ENCODE peak calls at places on chromosomes 13 and 19, in six cellular contexts. One of them, this sample, is unnamed.

GRCh38 chr19:33396701-33397535 is 23.4 kb downstream of the CEBPG start:
- DNase-seq in A549: no peak
- DNase-seq in endothelial cell of umbilical vein: peak; percentile 28
- DNase-seq in GM12878: no peak
- DNase-seq in HepG2: peak; percentile 95
- DNase-seq in K562: no peak
- DNase-seq in this sample: no peak

GRCh38 chr13:40692946-40693345 is 26.5 kb upstream of the FOXO1 start:
- DNase-seq in A549: no peak
- DNase-seq in GM12878: peak; percentile 56
- DNase-seq in endothelial cell of umbilical vein: peak; percentile 15
- DNase-seq in HepG2: no peak
- DNase-seq in K562: no peak
- DNase-seq in this sample: no peak

GRCh38 chr19:47719047-47719885 is 6.0 kb downstream of the EHD2 start:
- DNase-seq in A549: peak; percentile 91
- DNase-seq in endothelial cell of umbilical vein: peak; percentile 70
- DNase-seq in K562: no peak
- DNase-seq in GM12878: no peak
- DNase-seq in HepG2: peak; percentile 44
- DNase-seq in this sample: peak; percentile 22

GRCh38 chr19:28556371-28556770 is 656.6 kb downstream of the UQCRFS1 start:
- DNase-seq in HepG2: no peak
- DNase-seq in GM12878: no peak
- DNase-seq in endothelial cell of umbilical vein: no peak
- DNase-seq in K562: no peak
- DNase-seq in A549: no peak
- DNase-seq in this sample: no peak

GRCh38 chr19:10158071-10158470 is 36.7 kb downstream of the DNMT1 start:
- DNase-seq in endothelial cell of umbilical vein: no peak
- DNase-seq in GM12878: no peak
- DNase-seq in K562: no peak
- DNase-seq in A549: no peak
- DNase-seq in HepG2: no peak
- DNase-seq in this sample: no peak

GRCh38 chr19:20182232-20182785 is 15.3 kb downstream of the ZNF486 start:
- DNase-seq in endothelial cell of umbilical vein: no peak
- DNase-seq in GM12878: no peak
- DNase-seq in HepG2: no peak
- DNase-seq in A549: no peak
- DNase-seq in K562: no peak
- DNase-seq in this sample: no peak

GRCh38 chr13:21986602-21987001 is 315.7 kb downstream of the FGF9 start:
- DNase-seq in K562: no peak
- DNase-seq in endothelial cell of umbilical vein: no peak
- DNase-seq in HepG2: no peak
- DNase-seq in A549: no peak
- DNase-seq in GM12878: no peak
- DNase-seq in this sample: no peak

GRCh38 chr13:36297600-36298338 is at the start of gene CCDC169:
- DNase-seq in K562: peak; percentile 84
- DNase-seq in A549: peak; percentile 42
- DNase-seq in HepG2: peak; percentile 5
- DNase-seq in GM12878: no peak
- DNase-seq in endothelial cell of umbilical vein: peak; percentile 85
- DNase-seq in this sample: peak; percentile 91

GRCh38 chr13:108586826-108587225 is 42.6 kb upstream of the MYO16 start:
- DNase-seq in GM12878: no peak
- DNase-seq in HepG2: no peak
- DNase-seq in A549: no peak
- DNase-seq in endothelial cell of umbilical vein: no peak
- DNase-seq in K562: no peak
- DNase-seq in this sample: no peak

GRCh38 chr13:40383132-40383531 is 283.3 kb downstream of the FOXO1 start:
- DNase-seq in GM12878: no peak
- DNase-seq in HepG2: peak; percentile 13
- DNase-seq in endothelial cell of umbilical vein: no peak
- DNase-seq in K562: no peak
- DNase-seq in A549: no peak
- DNase-seq in this sample: no peak

GRCh38 chr13:112056739-112057433 is 10.1 kb upstream of the SOX1 start:
- DNase-seq in endothelial cell of umbilical vein: no peak
- DNase-seq in HepG2: no peak
- DNase-seq in K562: no peak
- DNase-seq in GM12878: no peak
- DNase-seq in A549: no peak
- DNase-seq in this sample: no peak

GRCh38 chr19:11693505-11694499 is 44.9 kb downstream of the ZNF823 start:
- DNase-seq in A549: no peak
- DNase-seq in endothelial cell of umbilical vein: no peak
- DNase-seq in HepG2: peak; percentile 85
- DNase-seq in GM12878: no peak
- DNase-seq in K562: peak; percentile 64
- DNase-seq in this sample: peak; percentile 61

GRCh38 chr13:40992678-40993077 is 26.4 kb downstream of the ELF1 start:
- DNase-seq in HepG2: no peak
- DNase-seq in K562: no peak
- DNase-seq in A549: no peak
- DNase-seq in GM12878: no peak
- DNase-seq in endothelial cell of umbilical vein: peak; percentile 28
- DNase-seq in this sample: no peak

GRCh38 chr13:77502104-77502720 is 33.3 kb upstream of the SCEL start:
- DNase-seq in HepG2: no peak
- DNase-seq in K562: no peak
- DNase-seq in GM12878: no peak
- DNase-seq in endothelial cell of umbilical vein: no peak
- DNase-seq in A549: no peak
- DNase-seq in this sample: no peak

GRCh38 chr13:113495494-113496251 is 5.2 kb upstream of the DCUN1D2 start:
- DNase-seq in HepG2: no peak
- DNase-seq in A549: no peak
- DNase-seq in GM12878: no peak
- DNase-seq in endothelial cell of umbilical vein: peak; percentile 24
- DNase-seq in K562: no peak
- DNase-seq in this sample: no peak

GRCh38 chr19:16445238-16446107 is 26.3 kb downstream of the EPS15L1 start:
- DNase-seq in endothelial cell of umbilical vein: no peak
- DNase-seq in K562: no peak
- DNase-seq in A549: no peak
- DNase-seq in GM12878: peak; percentile 90
- DNase-seq in HepG2: peak; percentile 32
- DNase-seq in this sample: peak; percentile 86

GRCh38 chr19:13887039-13887438 is 10.1 kb downstream of the NANOS3 start:
- DNase-seq in K562: peak; percentile 29
- DNase-seq in HepG2: no peak
- DNase-seq in GM12878: no peak
- DNase-seq in A549: no peak
- DNase-seq in endothelial cell of umbilical vein: no peak
- DNase-seq in this sample: peak; percentile 74

GRCh38 chr13:24178847-24179845 is 18.6 kb downstream of the SPATA13 start:
- DNase-seq in endothelial cell of umbilical vein: peak; percentile 63
- DNase-seq in GM12878: no peak
- DNase-seq in HepG2: no peak
- DNase-seq in K562: no peak
- DNase-seq in A549: no peak
- DNase-seq in this sample: no peak

GRCh38 chr13:110326263-110326904 is 19.3 kb downstream of the COL4A2 start:
- DNase-seq in GM12878: no peak
- DNase-seq in HepG2: no peak
- DNase-seq in K562: no peak
- DNase-seq in endothelial cell of umbilical vein: no peak
- DNase-seq in A549: no peak
- DNase-seq in this sample: no peak

GRCh38 chr13:97068146-97068545 is 73.9 kb upstream of the OXGR1 start:
- DNase-seq in endothelial cell of umbilical vein: peak; percentile 8
- DNase-seq in GM12878: no peak
- DNase-seq in A549: no peak
- DNase-seq in K562: no peak
- DNase-seq in HepG2: no peak
- DNase-seq in this sample: no peak

GRCh38 chr13:99564389-99564788 is 63.1 kb downstream of the TM9SF2 start:
- DNase-seq in endothelial cell of umbilical vein: no peak
- DNase-seq in GM12878: no peak
- DNase-seq in K562: no peak
- DNase-seq in HepG2: no peak
- DNase-seq in A549: no peak
- DNase-seq in this sample: no peak

GRCh38 chr13:73481877-73482445 is 423.2 kb downstream of the KLF5 start:
- DNase-seq in endothelial cell of umbilical vein: no peak
- DNase-seq in HepG2: no peak
- DNase-seq in GM12878: no peak
- DNase-seq in K562: no peak
- DNase-seq in A549: no peak
- DNase-seq in this sample: no peak

GRCh38 chr19:47813304-47813994 is 8.3 kb upstream of the CRX start:
- DNase-seq in A549: peak; percentile 85
- DNase-seq in K562: peak; percentile 91
- DNase-seq in HepG2: peak; percentile 58
- DNase-seq in GM12878: no peak
- DNase-seq in endothelial cell of umbilical vein: peak; percentile 35
- DNase-seq in this sample: peak; percentile 93

GRCh38 chr13:114073881-114074551 is 58.4 kb downstream of the RASA3 start:
- DNase-seq in GM12878: no peak
- DNase-seq in endothelial cell of umbilical vein: no peak
- DNase-seq in HepG2: no peak
- DNase-seq in K562: no peak
- DNase-seq in A549: no peak
- DNase-seq in this sample: no peak

GRCh38 chr19:4062576-4063368 is 3.9 kb downstream of the ZBTB7A start:
- DNase-seq in A549: no peak
- DNase-seq in GM12878: no peak
- DNase-seq in endothelial cell of umbilical vein: no peak
- DNase-seq in HepG2: no peak
- DNase-seq in K562: no peak
- DNase-seq in this sample: no peak
- H3K4me3 ChIP-seq in A549: peak overlapping the region; percentile 96
- H3K4me3 ChIP-seq in GM12878: peak overlapping the region; percentile 84
- H3K4me3 ChIP-seq in endothelial cell of umbilical vein: no peak overlapping the region
- H3K4me3 ChIP-seq in HepG2: no peak overlapping the region
- H3K4me3 ChIP-seq in K562: peak overlapping the region; percentile 95
- H3K4me3 ChIP-seq in this sample: no peak overlapping the region

GRCh38 chr19:38262585-38263268 is 1.6 kb upstream of the SPINT2 start:
- DNase-seq in K562: no peak
- DNase-seq in GM12878: no peak
- DNase-seq in endothelial cell of umbilical vein: no peak
- DNase-seq in A549: no peak
- DNase-seq in HepG2: no peak
- DNase-seq in this sample: no peak

GRCh38 chr19:38263696-38264485 is 482 bp upstream of the SPINT2 start:
- DNase-seq in HepG2: peak; percentile 35
- DNase-seq in endothelial cell of umbilical vein: no peak
- DNase-seq in GM12878: no peak
- DNase-seq in K562: no peak
- DNase-seq in A549: peak; percentile 87
- DNase-seq in this sample: no peak

GRCh38 chr19:38265213-38265861 is 964 bp downstream of the SPINT2 start:
- DNase-seq in HepG2: no peak
- DNase-seq in K562: no peak
- DNase-seq in endothelial cell of umbilical vein: no peak
- DNase-seq in A549: peak; percentile 87
- DNase-seq in GM12878: no peak
- DNase-seq in this sample: no peak

GRCh38 chr19:38266070-38266469 is 1.7 kb downstream of the SPINT2 start:
- DNase-seq in GM12878: no peak
- DNase-seq in HepG2: no peak
- DNase-seq in K562: no peak
- DNase-seq in A549: no peak
- DNase-seq in endothelial cell of umbilical vein: no peak
- DNase-seq in this sample: no peak

DNA sequence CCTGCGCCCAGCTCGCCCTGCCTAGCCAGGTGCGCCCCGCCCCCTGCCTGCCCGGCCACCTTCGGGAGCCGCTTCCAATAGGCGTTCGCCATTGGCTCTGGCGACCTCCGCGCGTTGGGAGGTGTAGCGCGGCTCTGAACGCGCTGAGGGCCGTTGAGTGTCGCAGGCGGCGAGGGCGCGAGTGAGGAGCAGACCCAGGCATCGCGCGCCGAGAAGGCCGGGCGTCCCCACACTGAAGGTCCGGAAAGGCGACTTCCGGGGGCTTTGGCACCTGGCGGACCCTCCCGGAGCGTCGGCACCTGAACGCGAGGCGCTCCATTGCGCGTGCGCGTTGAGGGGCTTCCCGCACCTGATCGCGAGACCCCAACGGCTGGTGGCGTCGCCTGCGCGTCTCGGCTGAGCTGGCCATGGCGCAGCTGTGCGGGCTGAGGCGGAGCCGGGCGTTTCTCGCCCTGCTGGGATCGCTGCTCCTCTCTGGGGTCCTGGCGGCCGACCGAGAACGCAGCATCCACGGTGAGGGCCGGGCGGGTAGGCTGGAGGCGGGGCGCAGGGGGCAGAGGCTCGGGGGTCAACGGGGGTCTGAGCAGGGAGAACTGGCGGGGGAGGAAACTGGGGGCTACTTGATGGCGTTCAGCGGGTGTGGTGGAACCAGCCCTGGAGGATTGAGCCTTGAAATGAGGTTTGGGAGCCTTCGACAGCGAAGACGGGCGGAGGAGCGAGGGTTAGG is at the start of gene SPINT2:
- DNase-seq in endothelial cell of umbilical vein: no peak
- DNase-seq in GM12878: no peak
- DNase-seq in K562: no peak
- DNase-seq in A549: no peak
- DNase-seq in HepG2: no peak
- DNase-seq in this sample: no peak
- TF ChIP-seq MAX in endothelial cell of umbilical vein: no peak
- TF ChIP-seq MAX in GM12878: no peak
- TF ChIP-seq MAX in K562: no peak
- TF ChIP-seq MAX in A549: peak; percentile 84
- TF ChIP-seq MAX in HepG2: no peak
- TF ChIP-seq MAX in this sample: no peak

DNA sequence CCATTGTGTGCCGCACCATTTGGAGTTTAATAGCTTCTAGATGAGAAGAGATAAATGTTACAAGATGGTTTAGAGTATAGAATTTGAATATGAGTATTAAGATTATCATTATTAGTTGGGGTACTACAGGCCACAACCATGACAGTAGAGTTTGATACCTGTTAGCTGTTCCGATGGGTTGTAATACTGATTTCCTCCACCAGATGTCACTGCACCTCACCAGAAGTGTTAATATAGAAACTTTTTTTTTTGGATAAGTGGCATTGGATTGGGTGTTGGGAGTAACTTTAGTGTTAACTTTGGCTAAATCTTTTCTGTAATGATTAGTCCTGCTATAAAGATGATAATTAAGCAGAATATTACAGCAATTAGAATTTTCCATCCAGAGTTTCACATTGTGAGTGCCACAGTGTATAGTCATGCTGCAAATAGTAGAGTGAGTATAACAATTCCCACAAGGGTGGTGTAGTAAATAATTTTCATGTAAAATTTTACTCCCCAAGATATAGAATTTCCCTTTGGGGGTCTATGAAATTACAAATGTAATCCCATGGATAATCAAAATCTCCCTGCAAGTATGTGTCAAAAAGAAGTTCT is 56.3 kb downstream of the PSG3 start:
- DNase-seq in K562: peak; percentile 40
- DNase-seq in A549: peak; percentile 63
- DNase-seq in HepG2: peak; percentile 5
- DNase-seq in endothelial cell of umbilical vein: no peak
- DNase-seq in GM12878: no peak
- DNase-seq in this sample: peak; percentile 10
- TF ChIP-seq MYC in K562: no peak
- TF ChIP-seq MYC in A549: no peak
- TF ChIP-seq MYC in HepG2: no peak
- TF ChIP-seq MYC in endothelial cell of umbilical vein: no peak
- TF ChIP-seq MYC in GM12878: no peak
- TF ChIP-seq MYC in this sample: no peak

GRCh38 chr19:3058009-3058820 is 4.1 kb downstream of the TLE5 start:
- DNase-seq in endothelial cell of umbilical vein: no peak
- DNase-seq in K562: no peak
- DNase-seq in GM12878: no peak
- DNase-seq in A549: no peak
- DNase-seq in HepG2: no peak
- DNase-seq in this sample: no peak
- H3K4me3 ChIP-seq in endothelial cell of umbilical vein: no peak overlapping the region
- H3K4me3 ChIP-seq in K562: no peak overlapping the region
- H3K4me3 ChIP-seq in GM12878: no peak overlapping the region
- H3K4me3 ChIP-seq in A549: no peak overlapping the region
- H3K4me3 ChIP-seq in HepG2: no peak overlapping the region
- H3K4me3 ChIP-seq in this sample: no peak overlapping the region

This sample was measured in NB4.